ENCODE peak calls at places on chromosomes 12 and 14, in ten cellular contexts. C is LHCN-M2; W is type B pancreatic cell; E is CD8-positive, alpha-beta memory T cell; K is stimulated activated CD4-positive, alpha-beta T cell treated with anti-CD3 and anti-CD28 coated beads, Interleukin-4, amount 100 ng/mL, for 48 hours; U is heart right ventricle; L is progenitor cell of endocrine pancreas; M is DND-41; S is NT2/D1; X is dorsolateral prefrontal cortex. F is an unnamed sample.

GRCh38 chr12:115308918-115309317 is 624.9 kb upstream of the TBX3 start:
- DNase-seq in C (no peak), W (no peak), E (no peak), K (no peak), U (no peak), L (no peak), M (no peak), S (no peak), X (no peak), F (no peak)

GRCh38 chr12:34379142-34379541 is 356.8 kb downstream of the ALG10 start:
- DNase-seq in C (no peak), W (no peak), E (no peak), K (no peak), U (no peak), L (no peak), M (no peak), S (no peak), X (no peak), F (no peak)

GRCh38 chr12:107014050-107014449 is 27.1 kb upstream of the MTERF2 start:
- DNase-seq in C (no peak), W (no peak), E (peak; percentile 3), K (no peak), U (no peak), L (no peak), M (no peak), S (no peak), X (no peak), F (no peak)

GRCh38 chr12:15015121-15015520 is 42.3 kb downstream of the PDE6H start:
- DNase-seq in C (no peak), W (no peak), E (no peak), K (no peak), U (no peak), L (no peak), M (no peak), S (no peak), X (no peak), F (no peak)

GRCh38 chr14:103330536-103330935 is 3.5 kb upstream of the EIF5 start:
- DNase-seq in C (no peak), W (no peak), E (no peak), K (no peak), U (no peak), L (no peak), M (no peak), S (no peak), X (no peak), F (no peak)

GRCh38 chr12:7142057-7142644 is 12.0 kb downstream of the CLSTN3 start:
- DNase-seq in C (peak; percentile 54), W (no peak), E (peak; percentile 40), K (peak; percentile 53), U (no peak), L (peak; percentile 52), M (peak; percentile 65), S (peak; percentile 75), X (no peak), F (peak; percentile 62)

GRCh38 chr14:76958975-76959710 is 69.4 kb downstream of the IRF2BPL start:
- DNase-seq in C (peak; percentile 85), W (no peak), E (no peak), K (no peak), U (peak; percentile 76), L (no peak), M (no peak), S (no peak), X (no peak), F (no peak)

GRCh38 chr12:117098361-117099217 is 627 bp downstream of the TESC start:
- DNase-seq in C (no peak), W (no peak), E (peak; percentile 3), K (no peak), U (no peak), L (no peak), M (peak; percentile 39), S (no peak), X (no peak), F (no peak)

GRCh38 chr14:26281280-26281998 is 316.4 kb downstream of the NOVA1 start:
- DNase-seq in C (peak; percentile 60), W (no peak), E (no peak), K (no peak), U (no peak), L (no peak), M (no peak), S (no peak), X (no peak), F (no peak)

GRCh38 chr12:26044007-26044394 is 80.8 kb downstream of the BHLHE41 start:
- DNase-seq in C (no peak), W (no peak), E (no peak), K (no peak), U (no peak), L (no peak), M (no peak), S (no peak), X (no peak), F (no peak)

GRCh38 chr12:124681779-124682391 is 114.5 kb upstream of the NCOR2 start:
- DNase-seq in C (peak; percentile 55), W (no peak), E (no peak), K (no peak), U (peak; percentile 78), L (no peak), M (no peak), S (no peak), X (no peak), F (no peak)

GRCh38 chr12:110582286-110583136 is 607 bp downstream of the PPTC7 start:
- DNase-seq in C (peak; percentile 35), W (peak; percentile 75), E (peak; percentile 67), K (peak; percentile 56), U (peak; percentile 55), L (peak; percentile 33), M (peak; percentile 63), S (no peak), X (peak; percentile 33), F (no peak)

GRCh38 chr14:76432967-76433752 is 57.2 kb downstream of the ESRRB start:
- DNase-seq in C (no peak), W (no peak), E (no peak), K (no peak), U (no peak), L (no peak), M (no peak), S (no peak), X (no peak), F (no peak)

GRCh38 chr14:80606347-80606772 is 335.2 kb downstream of the CEP128 start:
- DNase-seq in C (peak; percentile 39), W (no peak), E (no peak), K (no peak), U (no peak), L (no peak), M (no peak), S (no peak), X (no peak), F (no peak)

GRCh38 chr14:97707603-97708002 is 910.4 kb downstream of the VRK1 start:
- DNase-seq in C (no peak), W (no peak), E (no peak), K (no peak), U (no peak), L (no peak), M (peak; percentile 78), S (no peak), X (no peak), F (no peak)

GRCh38 chr14:77088219-77088618 is 9.8 kb upstream of the CIPC start:
- DNase-seq in C (no peak), W (no peak), E (no peak), K (no peak), U (no peak), L (peak; percentile 23), M (no peak), S (no peak), X (no peak), F (no peak)

GRCh38 chr14:103186241-103186835 is 63.1 kb downstream of the TNFAIP2 start:
- DNase-seq in C (no peak), W (no peak), E (no peak), K (no peak), U (no peak), L (no peak), M (no peak), S (no peak), X (no peak), F (no peak)

GRCh38 chr12:111386891-111387290 is 18.0 kb upstream of the PHETA1 start:
- DNase-seq in C (peak; percentile 52), W (no peak), E (no peak), K (no peak), U (no peak), L (no peak), M (no peak), S (no peak), X (no peak), F (no peak)

GRCh38 chr12:58346032-58346632 is 404.8 kb downstream of the ATP23 start:
- DNase-seq in C (peak; percentile 62), W (no peak), E (peak; percentile 2), K (no peak), U (no peak), L (no peak), M (no peak), S (no peak), X (no peak), F (peak; percentile 40)

GRCh38 chr14:35114036-35114435 is 7.8 kb downstream of the PPP2R3C start:
- DNase-seq in C (no peak), W (no peak), E (no peak), K (no peak), U (no peak), L (no peak), M (no peak), S (no peak), X (no peak), F (no peak)

GRCh38 chr12:14771651-14772137 is 31.6 kb downstream of the WBP11 start:
- DNase-seq in C (no peak), W (no peak), E (peak; percentile 77), K (no peak), U (no peak), L (no peak), M (peak; percentile 71), S (no peak), X (no peak), F (peak; percentile 33)

GRCh38 chr12:99722690-99723486 is 75.3 kb downstream of the GARIN6 start:
- DNase-seq in C (no peak), W (no peak), E (no peak), K (no peak), U (no peak), L (no peak), M (no peak), S (peak; percentile 33), X (no peak), F (no peak)

GRCh38 chr14:105888784-105889665 is 362.6 kb downstream of the TMEM121 start:
- DNase-seq in C (no peak), W (no peak), E (no peak), K (no peak), U (no peak), L (no peak), M (no peak), S (no peak), X (no peak), F (no peak)

GRCh38 chr12:45737638-45738037 is 8.1 kb downstream of the ARID2 start:
- DNase-seq in C (no peak), W (no peak), E (no peak), K (no peak), U (no peak), L (no peak), M (no peak), S (no peak), X (no peak), F (no peak)

GRCh38 chr14:64841121-64841611 is 38.5 kb downstream of the SPTB start:
- DNase-seq in C (peak; percentile 59), W (no peak), E (no peak), K (no peak), U (peak; percentile 48), L (no peak), M (no peak), S (peak; percentile 54), X (no peak), F (no peak)

GRCh38 chr14:100375273-100375962 is 52.3 kb downstream of the SLC25A47 start:
- DNase-seq in C (peak; percentile 59), W (no peak), E (no peak), K (peak; percentile 70), U (peak; percentile 89), L (no peak), M (peak; percentile 77), S (no peak), X (no peak), F (no peak)